ENCODE peak calls at places on chromosomes 2 and 18, in eight cellular contexts. T, Q, L, D, J, K, W and H are unnamed samples.

GRCh38 chr2:121184248-121184862 is 100.6 kb downstream of the TFCP2L1 start:
- DNase-seq in Q (no peak), W (peak), D (no peak), L (no peak), T (no peak), K (no peak), J (no peak), H (no peak)

GRCh38 chr18:69580107-69580506 is 179.4 kb downstream of the DOK6 start:
- DNase-seq in Q (no peak), J (no peak), K (no peak), W (no peak), T (no peak), L (no peak), D (peak), H (no peak)

GRCh38 chr2:63054812-63055509 is 4.3 kb downstream of the OTX1 start:
- DNase-seq in L (no peak), Q (no peak), W (no peak), J (no peak), T (no peak), K (no peak), D (peak), H (no peak)

GRCh38 chr2:218645126-218645525 is 14.3 kb downstream of the ZNF142 start:
- DNase-seq in K (no peak), L (no peak), D (peak), T (no peak), Q (no peak), W (no peak), J (no peak), H (peak)

GRCh38 chr18:70558371-70558770 is 269.5 kb downstream of the SOCS6 start:
- DNase-seq in J (no peak), W (no peak), D (no peak), Q (no peak), L (no peak), T (no peak), K (no peak), H (no peak)

GRCh38 chr2:85878719-85879390 is 9.9 kb downstream of the ST3GAL5 start:
- DNase-seq in W (no peak), K (no peak), D (no peak), T (no peak), Q (no peak), J (no peak), L (no peak), H (no peak)

GRCh38 chr2:218880749-218881594 is at the start of gene WNT10A:
- DNase-seq in L (no peak), T (no peak), W (no peak), D (no peak), K (no peak), Q (no peak), J (no peak), H (no peak)

GRCh38 chr2:189601043-189601442 is 20.5 kb upstream of the SLC40A1 start:
- DNase-seq in W (no peak), K (no peak), J (peak), D (no peak), Q (peak), L (no peak), T (no peak), H (peak)

GRCh38 chr2:60745761-60746160 is 10.3 kb upstream of the PAPOLG start:
- DNase-seq in Q (no peak), L (no peak), K (no peak), D (no peak), T (no peak), W (no peak), J (no peak), H (no peak)

GRCh38 chr2:184589261-184589660 is 9.1 kb upstream of the ZNF804A start:
- DNase-seq in D (no peak), T (no peak), K (no peak), Q (no peak), J (no peak), L (no peak), W (no peak), H (no peak)